ENCODE peak calls at places on chromosome 2, in seven cellular contexts. I, N, V, A, P, B and G are unnamed samples.
A peak's percentile ranks its signal among the peaks of the same experiment; 100 is the strongest.

GRCh38 chr2:157056200-157056676 is 201.3 kb upstream of the GALNT5 start:
- DNase-seq in P (peak; percentile 65), B (no peak), V (no peak), I (no peak), N (peak; percentile 15), A (peak; percentile 20), G (no peak)

GRCh38 chr2:159996792-159997546 is 65.4 kb downstream of the PLA2R1 start:
- DNase-seq in N (no peak), A (no peak), V (no peak), P (no peak), I (no peak), B (no peak), G (no peak)

GRCh38 chr2:5560981-5561380 is 131.2 kb upstream of the SOX11 start:
- DNase-seq in V (no peak), P (peak; percentile 97), I (no peak), N (no peak), A (no peak), B (no peak), G (no peak)

GRCh38 chr2:70440621-70441020 is 113.0 kb downstream of the TGFA start:
- DNase-seq in N (no peak), P (no peak), V (peak; percentile 3), B (no peak), A (no peak), I (no peak), G (no peak)

GRCh38 chr2:84297155-84297554 is 161.9 kb downstream of the SUCLG1 start:
- DNase-seq in A (no peak), I (no peak), N (no peak), P (peak; percentile 69), B (peak; percentile 87), V (no peak), G (no peak)

GRCh38 chr2:10926191-10926830 is 14.6 kb downstream of the KCNF1 start:
- DNase-seq in N (no peak), I (no peak), P (no peak), A (no peak), V (no peak), B (no peak), G (no peak)

GRCh38 chr2:232988444-232988843 is 24.6 kb downstream of the NGEF start:
- DNase-seq in N (peak; percentile 89), A (no peak), I (peak; percentile 48), V (no peak), P (peak; percentile 99), B (peak; percentile 97), G (no peak)

GRCh38 chr2:219629976-219630695 is 2.7 kb downstream of the SLC4A3 start:
- DNase-seq in A (no peak), V (no peak), I (no peak), N (no peak), P (no peak), B (no peak), G (no peak)

GRCh38 chr2:108194409-108195132 is 45.2 kb upstream of the SULT1C3 start:
- DNase-seq in I (no peak), N (no peak), A (no peak), V (no peak), P (no peak), B (peak; percentile 32), G (no peak)

GRCh38 chr2:205052781-205053180 is 507.5 kb downstream of the PARD3B start:
- DNase-seq in A (no peak), I (no peak), V (no peak), N (no peak), P (no peak), B (no peak), G (no peak)

GRCh38 chr2:30522421-30522820 is 75.4 kb downstream of the LCLAT1 start:
- DNase-seq in A (no peak), B (no peak), N (no peak), I (no peak), P (no peak), V (no peak), G (no peak)

GRCh38 chr2:21428754-21429153 is 305.0 kb downstream of the TDRD15 start:
- DNase-seq in N (no peak), V (no peak), A (no peak), I (no peak), B (no peak), P (no peak), G (no peak)

GRCh38 chr2:85712261-85712660 is 18.1 kb downstream of the GNLY start:
- DNase-seq in V (no peak), B (no peak), I (peak; percentile 79), N (no peak), P (no peak), A (no peak), G (no peak)

GRCh38 chr2:152335851-152336102 is 803 bp downstream of the FMNL2 start:
- DNase-seq in N (no peak), B (peak; percentile 35), P (no peak), I (peak; percentile 72), A (no peak), V (no peak), G (peak; percentile 23)

GRCh38 chr2:216863029-216863428 is 3.2 kb upstream of the TNP1 start:
- DNase-seq in V (no peak), B (no peak), I (no peak), P (no peak), N (no peak), A (no peak), G (no peak)

GRCh38 chr2:37037771-37038170 is 46.4 kb downstream of the HEATR5B start:
- DNase-seq in V (no peak), A (no peak), N (no peak), B (no peak), I (no peak), P (no peak), G (no peak)

GRCh38 chr2:166211079-166211478 is 83.3 kb upstream of the SCN1A start:
- DNase-seq in I (no peak), B (no peak), P (no peak), N (no peak), A (no peak), V (no peak), G (no peak)

GRCh38 chr2:186995092-186995491 is 146.1 kb upstream of the ZSWIM2 start:
- DNase-seq in A (no peak), V (no peak), P (no peak), B (no peak), I (no peak), N (peak; percentile 12), G (no peak)

GRCh38 chr2:121285077-121285449 is at the start of gene TFCP2L1:
- DNase-seq in A (no peak), P (no peak), N (no peak), B (peak; percentile 34), V (no peak), I (peak; percentile 89), G (no peak)